ENCODE peak calls at places on chromosomes 2 and 18, in eight cellular contexts. L is CD4-positive, alpha-beta T cell; P is tibial nerve; Z is mesendoderm; Q is foreskin keratinocyte; Y is left ventricle myocardium inferior; G is Peyer's patch; I is heart left ventricle. H is an unnamed sample.
A peak's percentile ranks its signal among the peaks of the same experiment; 100 is the strongest.

GRCh38 chr2:219254590-219255219 is 987 bp upstream of the TUBA4A start:
- DNase-seq in L (peak; percentile 13), P (no peak), Z (no peak), Q (no peak), Y (no peak), G (peak; percentile 60), I (no peak), H (no peak)

GRCh38 chr2:25316101-25316500 is 25.6 kb downstream of the DNMT3A start:
- DNase-seq in L (no peak), P (no peak), Z (no peak), Q (no peak), Y (peak; percentile 48), G (no peak), I (peak; percentile 71), H (no peak)

GRCh38 chr2:202278944-202279343 is 13.4 kb downstream of the NOP58 start:
- DNase-seq in L (no peak), P (no peak), Z (peak; percentile 59), Q (no peak), Y (no peak), G (no peak), I (no peak), H (no peak)

GRCh38 chr2:219836647-219837177 is 209.3 kb downstream of the SLC4A3 start:
- DNase-seq in L (no peak), P (no peak), Z (no peak), Q (no peak), Y (no peak), G (no peak), I (no peak), H (no peak)

GRCh38 chr18:80109676-80110078 is 615 bp downstream of the ADNP2 start:
- DNase-seq in L (no peak), P (no peak), Z (peak; percentile 76), Q (no peak), Y (peak; percentile 33), G (peak; percentile 57), I (peak; percentile 39), H (no peak)

GRCh38 chr18:29096380-29096779 is 919.5 kb upstream of the CDH2 start:
- DNase-seq in L (no peak), P (no peak), Z (no peak), Q (no peak), Y (no peak), G (no peak), I (no peak), H (no peak)

GRCh38 chr2:129754431-129754830 is 225.0 kb upstream of the RAB6C start:
- DNase-seq in L (no peak), P (no peak), Z (no peak), Q (no peak), Y (no peak), G (no peak), I (no peak), H (no peak)

GRCh38 chr2:20381457-20381856 is 30.8 kb upstream of the PUM2 start:
- DNase-seq in L (no peak), P (no peak), Z (peak; percentile 85), Q (no peak), Y (no peak), G (no peak), I (no peak), H (peak; percentile 47)

GRCh38 chr2:26318950-26319349 is 27.0 kb upstream of the SELENOI start:
- DNase-seq in L (no peak), P (no peak), Z (peak; percentile 23), Q (no peak), Y (no peak), G (no peak), I (no peak), H (no peak)

GRCh38 chr2:190578158-190579057 is 43.9 kb upstream of the NEMP2 start:
- DNase-seq in L (no peak), P (no peak), Z (no peak), Q (peak; percentile 37), Y (no peak), G (peak; percentile 70), I (peak; percentile 36), H (no peak)

GRCh38 chr2:240213226-240213475 is 72.7 kb upstream of the OTOS start:
- DNase-seq in L (no peak), P (no peak), Z (no peak), Q (no peak), Y (no peak), G (peak; percentile 21), I (no peak), H (no peak)

GRCh38 chr2:159905901-159906300 is 107.9 kb upstream of the CD302 start:
- DNase-seq in L (no peak), P (no peak), Z (no peak), Q (no peak), Y (no peak), G (no peak), I (no peak), H (no peak)

GRCh38 chr2:159904127-159904564 is 106.1 kb upstream of the CD302 start:
- DNase-seq in L (peak; percentile 47), P (no peak), Z (no peak), Q (no peak), Y (no peak), G (peak; percentile 58), I (peak; percentile 25), H (no peak)

GRCh38 chr2:159904565-159905281 is 106.7 kb upstream of the CD302 start:
- DNase-seq in L (peak; percentile 81), P (peak; percentile 14), Z (peak; percentile 81), Q (no peak), Y (peak; percentile 37), G (peak; percentile 94), I (peak; percentile 53), H (no peak)

GRCh38 chr2:159907914-159908313 is 109.9 kb upstream of the CD302 start:
- DNase-seq in L (no peak), P (no peak), Z (no peak), Q (no peak), Y (no peak), G (no peak), I (no peak), H (no peak)

DNA sequence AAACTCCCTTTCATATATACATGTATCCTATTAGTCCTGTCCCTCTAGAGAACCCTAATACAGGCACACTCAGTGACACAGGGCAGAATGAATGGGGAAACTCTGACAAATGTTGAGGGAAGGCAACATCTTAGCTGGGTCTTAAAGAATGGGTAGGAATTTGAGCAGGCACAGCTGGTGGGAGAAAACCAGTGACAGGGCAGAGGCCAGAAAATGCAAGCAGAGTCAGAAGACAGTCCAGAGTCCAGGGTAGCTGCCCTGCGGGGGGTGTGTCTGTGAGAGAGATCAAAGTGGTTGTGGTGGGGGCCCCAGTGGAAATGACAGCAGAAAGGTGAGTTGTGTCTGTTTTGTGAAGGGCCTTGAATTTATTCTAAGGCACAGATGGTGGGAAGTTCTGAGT is 108.3 kb upstream of the CD302 start:
- DNase-seq in L (no peak), P (no peak), Z (no peak), Q (no peak), Y (no peak), G (peak; percentile 75), I (no peak), H (no peak)
- H3K27ac ChIP-seq in L (no peak overlapping the region), P (no peak overlapping the region), Z (no peak overlapping the region), Q (no peak overlapping the region), Y (no peak overlapping the region), G (peak overlapping the region; percentile 93), I (no peak overlapping the region), H (no peak overlapping the region)

GRCh38 chr2:27724191-27724590 is 47.3 kb upstream of the MRPL33 start:
- DNase-seq in L (no peak), P (no peak), Z (no peak), Q (no peak), Y (no peak), G (no peak), I (no peak), H (no peak)

GRCh38 chr2:27721884-27722485 is 49.5 kb upstream of the MRPL33 start:
- DNase-seq in L (no peak), P (no peak), Z (no peak), Q (no peak), Y (no peak), G (no peak), I (no peak), H (no peak)

GRCh38 chr2:27724905-27725693 is 46.4 kb upstream of the MRPL33 start:
- DNase-seq in L (no peak), P (no peak), Z (no peak), Q (no peak), Y (no peak), G (no peak), I (no peak), H (no peak)

GRCh38 chr2:27721335-27721734 is 50.2 kb upstream of the MRPL33 start:
- DNase-seq in L (no peak), P (no peak), Z (peak; percentile 65), Q (no peak), Y (no peak), G (peak; percentile 68), I (peak; percentile 59), H (no peak)

GRCh38 chr2:27723372-27724144 is 48.0 kb upstream of the MRPL33 start:
- DNase-seq in L (no peak), P (peak; percentile 57), Z (peak; percentile 84), Q (no peak), Y (no peak), G (peak; percentile 79), I (peak; percentile 68), H (no peak)
- H3K27ac ChIP-seq in L (no peak overlapping the region), P (peak overlapping the region; percentile 76), Z (no peak overlapping the region), Q (no peak overlapping the region), Y (peak overlapping the region; percentile 76), G (peak overlapping the region; percentile 3), I (peak overlapping the region; percentile 82), H (no peak overlapping the region)

DNA sequence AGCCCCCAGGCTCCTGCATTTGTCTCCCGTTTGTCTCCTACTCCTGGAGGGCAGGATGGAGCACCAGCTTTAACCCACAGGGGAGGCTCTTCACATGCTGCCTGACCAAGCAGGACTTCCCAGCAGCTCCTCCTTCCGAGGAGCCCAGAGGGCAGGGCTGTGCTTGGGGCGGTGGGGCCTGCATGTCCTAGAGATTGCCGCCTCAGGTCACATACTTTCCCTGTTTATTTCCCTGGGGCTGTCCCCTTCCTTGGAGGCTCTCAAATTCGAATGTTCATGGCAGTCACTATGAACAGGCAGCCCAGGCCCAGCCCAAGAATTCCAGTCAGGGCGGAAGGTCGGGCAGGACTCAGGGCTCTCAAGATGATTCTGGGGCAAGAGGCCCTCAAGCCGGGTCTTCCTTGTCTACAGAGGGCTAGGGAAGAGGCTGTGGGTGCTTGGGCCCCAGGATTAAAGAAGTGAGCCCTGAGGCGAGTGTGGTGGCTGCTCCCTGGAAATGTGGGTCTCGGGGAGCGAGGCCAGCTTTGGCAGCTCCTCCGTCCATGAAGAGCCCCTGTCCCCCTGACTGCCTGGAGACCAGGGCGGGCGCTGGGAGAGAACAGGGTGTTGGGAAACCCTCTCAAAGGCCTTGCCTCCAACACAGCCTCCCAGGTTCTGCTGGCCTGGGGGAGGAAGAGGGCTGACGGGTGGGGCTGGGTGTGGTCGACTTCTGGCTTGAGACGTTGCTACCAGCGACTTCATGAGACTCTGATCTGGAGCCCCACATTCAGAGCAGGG is 48.9 kb upstream of the HPCAL1 start:
- DNase-seq in L (no peak), P (no peak), Z (peak; percentile 68), Q (no peak), Y (peak; percentile 14), G (no peak), I (no peak), H (no peak)
- H3K27ac ChIP-seq in L (no peak overlapping the region), P (no peak overlapping the region), Z (no peak overlapping the region), Q (no peak overlapping the region), Y (no peak overlapping the region), G (no peak overlapping the region), I (no peak overlapping the region), H (no peak overlapping the region)

DNA sequence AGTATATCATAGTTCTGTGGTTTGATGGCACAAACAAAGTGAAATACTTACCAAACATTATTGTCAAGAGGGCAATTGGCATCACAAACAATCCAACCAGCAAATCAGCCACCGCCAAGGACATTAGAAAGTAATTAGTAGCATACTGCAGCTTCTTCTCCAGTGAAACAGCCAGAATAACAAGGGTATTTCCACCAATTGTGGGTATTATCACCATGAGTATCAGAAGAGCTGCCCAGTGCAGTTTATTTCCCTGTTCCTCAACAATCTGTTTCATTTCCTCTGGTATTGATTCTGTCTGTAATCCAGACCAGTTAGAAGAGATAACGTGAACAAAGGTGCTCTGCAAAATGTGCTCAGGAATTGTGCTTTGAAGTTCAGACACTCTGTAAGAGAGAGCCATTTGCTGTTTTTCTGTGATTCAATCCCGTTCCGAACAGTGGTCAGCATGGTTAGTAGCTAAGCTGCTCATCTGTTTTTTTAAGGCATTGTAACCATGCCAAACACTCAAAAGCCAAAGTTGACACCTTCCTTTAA is 1.4 kb downstream of the HTR2B start:
- DNase-seq in L (no peak), P (no peak), Z (peak; percentile 66), Q (no peak), Y (no peak), G (no peak), I (no peak), H (no peak)
- H3K27ac ChIP-seq in L (no peak overlapping the region), P (peak overlapping the region; percentile 9), Z (no peak overlapping the region), Q (peak overlapping the region; percentile 12), Y (peak overlapping the region; percentile 5), G (peak overlapping the region; percentile 48), I (peak overlapping the region; percentile 52), H (no peak overlapping the region)

H was measured in substantia nigra.